ENCODE peak calls at places on chromosomes 16 and 17, in eight cellular contexts. O, A, X, L, Q, D, G and J are unnamed samples.

GRCh38 chr16:54059319-54059718 is 227.3 kb downstream of the IRX3 start:
- DNase-seq in X (peak; percentile 48), D (no peak), L (no peak), G (no peak), A (no peak), O (no peak), Q (no peak), J (no peak)

GRCh38 chr16:68374961-68375660 is 64.3 kb downstream of the PRMT7 start:
- DNase-seq in Q (no peak), O (no peak), A (no peak), D (peak; percentile 27), G (no peak), X (no peak), L (no peak), J (no peak)

GRCh38 chr17:63247706-63248105 is 198.4 kb downstream of the CYB561 start:
- DNase-seq in G (no peak), A (no peak), O (no peak), D (peak; percentile 6), L (no peak), X (no peak), Q (no peak), J (no peak)

GRCh38 chr17:17994271-17994670 is 21.6 kb downstream of the DRC3 start:
- DNase-seq in Q (no peak), L (no peak), A (no peak), G (no peak), D (peak; percentile 62), X (peak; percentile 7), O (no peak), J (peak; percentile 51)

GRCh38 chr17:40671282-40671681 is 6.3 kb upstream of the KRT222 start:
- DNase-seq in D (no peak), G (no peak), X (no peak), O (no peak), Q (no peak), L (no peak), A (no peak), J (no peak)

GRCh38 chr16:732936-733335 is 6.0 kb downstream of the HAGHL start:
- DNase-seq in X (no peak), A (no peak), G (no peak), O (no peak), Q (no peak), L (no peak), D (peak; percentile 54), J (no peak)

GRCh38 chr17:7873051-7873450 is 15.2 kb downstream of the CYB5D1 start:
- DNase-seq in O (no peak), D (no peak), Q (no peak), L (no peak), G (no peak), X (no peak), A (no peak), J (no peak)

GRCh38 chr17:81210466-81210865 is 12.3 kb downstream of the CEP131 start:
- DNase-seq in G (no peak), Q (no peak), A (no peak), L (no peak), X (no peak), D (no peak), O (no peak), J (no peak)

GRCh38 chr16:22081050-22081449 is 11.3 kb upstream of the VWA3A start:
- DNase-seq in O (no peak), X (no peak), L (no peak), Q (no peak), D (peak; percentile 23), A (no peak), G (no peak), J (no peak)

GRCh38 chr16:84341533-84342295 is 26.6 kb upstream of the ATP2C2 start:
- DNase-seq in Q (no peak), X (no peak), A (no peak), L (no peak), O (no peak), D (no peak), G (no peak), J (no peak)

GRCh38 chr17:50365649-50366393 is 7.2 kb downstream of the MRPL27 start:
- DNase-seq in X (no peak), D (no peak), A (no peak), G (no peak), L (no peak), O (no peak), Q (no peak), J (no peak)

GRCh38 chr17:9226130-9226793 is 205.0 kb downstream of the NTN1 start:
- DNase-seq in A (no peak), Q (no peak), O (no peak), G (no peak), D (no peak), L (no peak), X (no peak), J (no peak)

GRCh38 chr17:34760931-34761500 is 181.6 kb downstream of the TMEM132E start:
- DNase-seq in Q (no peak), D (no peak), A (no peak), X (no peak), O (no peak), L (no peak), G (no peak), J (no peak)

GRCh38 chr16:84818989-84819643 is 669 bp upstream of the CRISPLD2 start:
- DNase-seq in O (no peak), G (no peak), D (no peak), X (no peak), L (no peak), Q (no peak), A (no peak), J (no peak)